ENCODE peak calls at places on chromosomes 13 and 19, in five cellular contexts. One of them, this sample, is unnamed.

GRCh38 chr19:33580645-33581037 is 41.1 kb upstream of the CHST8 start:
- DNase-seq in testis: no peak
- DNase-seq in astrocyte of the cerebellum: no peak
- DNase-seq in foreskin fibroblast: no peak
- DNase-seq in colonic mucosa: no peak
- DNase-seq in this sample: no peak

GRCh38 chr19:6455924-6456323 is 3.7 kb downstream of the SLC25A23 start:
- DNase-seq in colonic mucosa: no peak
- DNase-seq in testis: no peak
- DNase-seq in foreskin fibroblast: no peak
- DNase-seq in astrocyte of the cerebellum: no peak
- DNase-seq in this sample: no peak

GRCh38 chr13:104691765-104692164 is 1625.5 kb upstream of the SLC10A2 start:
- DNase-seq in testis: no peak
- DNase-seq in colonic mucosa: no peak
- DNase-seq in astrocyte of the cerebellum: no peak
- DNase-seq in foreskin fibroblast: no peak
- DNase-seq in this sample: no peak

GRCh38 chr13:23433171-23434153 is at the start of gene SACS:
- DNase-seq in testis: peak
- DNase-seq in colonic mucosa: no peak
- DNase-seq in foreskin fibroblast: peak
- DNase-seq in astrocyte of the cerebellum: peak
- DNase-seq in this sample: peak

GRCh38 chr13:80477641-80478443 is 136.9 kb upstream of the SPRY2 start:
- DNase-seq in foreskin fibroblast: no peak
- DNase-seq in testis: no peak
- DNase-seq in colonic mucosa: no peak
- DNase-seq in astrocyte of the cerebellum: no peak
- DNase-seq in this sample: no peak

GRCh38 chr13:83992566-83993358 is 110.5 kb upstream of the SLITRK1 start:
- DNase-seq in colonic mucosa: no peak
- DNase-seq in testis: no peak
- DNase-seq in foreskin fibroblast: no peak
- DNase-seq in astrocyte of the cerebellum: no peak
- DNase-seq in this sample: no peak

GRCh38 chr13:112773601-112774447 is 84.0 kb downstream of the ATP11A start:
- DNase-seq in foreskin fibroblast: no peak
- DNase-seq in testis: no peak
- DNase-seq in colonic mucosa: no peak
- DNase-seq in astrocyte of the cerebellum: no peak
- DNase-seq in this sample: no peak

GRCh38 chr13:75617230-75617629 is 18.9 kb upstream of the LMO7 start:
- DNase-seq in astrocyte of the cerebellum: no peak
- DNase-seq in colonic mucosa: no peak
- DNase-seq in testis: no peak
- DNase-seq in foreskin fibroblast: no peak
- DNase-seq in this sample: no peak

GRCh38 chr13:105603283-105603682 is 932.2 kb downstream of the EFNB2 start:
- DNase-seq in foreskin fibroblast: no peak
- DNase-seq in colonic mucosa: no peak
- DNase-seq in testis: no peak
- DNase-seq in astrocyte of the cerebellum: no peak
- DNase-seq in this sample: no peak

GRCh38 chr13:75129331-75129730 is 352.6 kb downstream of the TBC1D4 start:
- DNase-seq in colonic mucosa: no peak
- DNase-seq in foreskin fibroblast: peak
- DNase-seq in astrocyte of the cerebellum: no peak
- DNase-seq in testis: no peak
- DNase-seq in this sample: no peak

GRCh38 chr13:30750036-30750435 is 14.7 kb downstream of the ALOX5AP start:
- DNase-seq in astrocyte of the cerebellum: no peak
- DNase-seq in testis: no peak
- DNase-seq in foreskin fibroblast: no peak
- DNase-seq in colonic mucosa: no peak
- DNase-seq in this sample: no peak

GRCh38 chr13:106497079-106497478 is 38.4 kb downstream of the EFNB2 start:
- DNase-seq in foreskin fibroblast: no peak
- DNase-seq in testis: no peak
- DNase-seq in colonic mucosa: no peak
- DNase-seq in astrocyte of the cerebellum: no peak
- DNase-seq in this sample: no peak

GRCh38 chr19:43639507-43640423 is at the start of gene CADM4:
- DNase-seq in astrocyte of the cerebellum: no peak
- DNase-seq in colonic mucosa: peak
- DNase-seq in foreskin fibroblast: no peak
- DNase-seq in testis: no peak
- DNase-seq in this sample: no peak

GRCh38 chr19:14650161-14650560 is 24.5 kb downstream of the ADGRE3 start:
- DNase-seq in colonic mucosa: no peak
- DNase-seq in astrocyte of the cerebellum: no peak
- DNase-seq in testis: no peak
- DNase-seq in foreskin fibroblast: no peak
- DNase-seq in this sample: no peak

GRCh38 chr19:16519230-16519687 is 23.0 kb downstream of the CHERP start:
- DNase-seq in testis: no peak
- DNase-seq in foreskin fibroblast: no peak
- DNase-seq in astrocyte of the cerebellum: no peak
- DNase-seq in colonic mucosa: no peak
- DNase-seq in this sample: no peak

GRCh38 chr13:45297456-45298205 is 43.4 kb downstream of the TPT1 start:
- DNase-seq in testis: no peak
- DNase-seq in astrocyte of the cerebellum: no peak
- DNase-seq in foreskin fibroblast: no peak
- DNase-seq in colonic mucosa: no peak
- DNase-seq in this sample: peak

GRCh38 chr13:42422681-42423080 is 150.7 kb downstream of the AKAP11 start:
- DNase-seq in testis: no peak
- DNase-seq in astrocyte of the cerebellum: no peak
- DNase-seq in foreskin fibroblast: no peak
- DNase-seq in colonic mucosa: no peak
- DNase-seq in this sample: no peak

GRCh38 chr19:53553865-53554791 is 16.2 kb downstream of the ZNF331 start:
- DNase-seq in testis: peak
- DNase-seq in colonic mucosa: peak
- DNase-seq in astrocyte of the cerebellum: peak
- DNase-seq in foreskin fibroblast: peak
- DNase-seq in this sample: peak

GRCh38 chr19:46350758-46351159 is 3.9 kb downstream of the PPP5C start:
- DNase-seq in foreskin fibroblast: no peak
- DNase-seq in astrocyte of the cerebellum: no peak
- DNase-seq in colonic mucosa: no peak
- DNase-seq in testis: no peak
- DNase-seq in this sample: no peak
- H3K4me3 ChIP-seq in foreskin fibroblast: no peak
- H3K4me3 ChIP-seq in astrocyte of the cerebellum: no peak
- H3K4me3 ChIP-seq in colonic mucosa: no peak
- H3K4me3 ChIP-seq in testis: no peak
- H3K4me3 ChIP-seq in this sample: no peak

GRCh38 chr13:25401958-25402357 is 30.2 kb downstream of the ATP8A2 start:
- DNase-seq in colonic mucosa: no peak
- DNase-seq in astrocyte of the cerebellum: no peak
- DNase-seq in foreskin fibroblast: no peak
- DNase-seq in testis: no peak
- DNase-seq in this sample: no peak

GRCh38 chr13:25409938-25410337 is 38.2 kb downstream of the ATP8A2 start:
- DNase-seq in astrocyte of the cerebellum: no peak
- DNase-seq in foreskin fibroblast: no peak
- DNase-seq in testis: no peak
- DNase-seq in colonic mucosa: no peak
- DNase-seq in this sample: no peak

GRCh38 chr13:25406377-25406776 is 34.6 kb downstream of the ATP8A2 start:
- DNase-seq in foreskin fibroblast: no peak
- DNase-seq in colonic mucosa: no peak
- DNase-seq in astrocyte of the cerebellum: no peak
- DNase-seq in testis: no peak
- DNase-seq in this sample: peak
- TF ChIP-seq CTCF in foreskin fibroblast: no peak
- TF ChIP-seq CTCF in colonic mucosa: no peak
- TF ChIP-seq CTCF in astrocyte of the cerebellum: no peak
- TF ChIP-seq CTCF in testis: no peak
- TF ChIP-seq CTCF in this sample: peak

GRCh38 chr19:48740705-48741030 is 258 bp upstream of the RASIP1 start:
- DNase-seq in astrocyte of the cerebellum: no peak
- DNase-seq in testis: no peak
- DNase-seq in foreskin fibroblast: no peak
- DNase-seq in colonic mucosa: no peak
- DNase-seq in this sample: no peak
- H3K4me3 ChIP-seq in astrocyte of the cerebellum: no peak
- H3K4me3 ChIP-seq in testis: no peak
- H3K4me3 ChIP-seq in foreskin fibroblast: no peak
- H3K4me3 ChIP-seq in colonic mucosa: no peak
- H3K4me3 ChIP-seq in this sample: no peak

GRCh38 chr13:109741966-109742365 is 44.4 kb downstream of the IRS2 start:
- DNase-seq in testis: no peak
- DNase-seq in foreskin fibroblast: no peak
- DNase-seq in colonic mucosa: no peak
- DNase-seq in astrocyte of the cerebellum: no peak
- DNase-seq in this sample: no peak

GRCh38 chr13:109744512-109745051 is 41.8 kb downstream of the IRS2 start:
- DNase-seq in foreskin fibroblast: peak
- DNase-seq in astrocyte of the cerebellum: no peak
- DNase-seq in testis: peak
- DNase-seq in colonic mucosa: peak
- DNase-seq in this sample: peak

GRCh38 chr13:109745702-109746101 is 40.7 kb downstream of the IRS2 start:
- DNase-seq in testis: no peak
- DNase-seq in colonic mucosa: no peak
- DNase-seq in astrocyte of the cerebellum: no peak
- DNase-seq in foreskin fibroblast: no peak
- DNase-seq in this sample: no peak

GRCh38 chr13:109745060-109745459 is 41.3 kb downstream of the IRS2 start:
- DNase-seq in astrocyte of the cerebellum: no peak
- DNase-seq in colonic mucosa: no peak
- DNase-seq in foreskin fibroblast: no peak
- DNase-seq in testis: no peak
- DNase-seq in this sample: no peak

DNA sequence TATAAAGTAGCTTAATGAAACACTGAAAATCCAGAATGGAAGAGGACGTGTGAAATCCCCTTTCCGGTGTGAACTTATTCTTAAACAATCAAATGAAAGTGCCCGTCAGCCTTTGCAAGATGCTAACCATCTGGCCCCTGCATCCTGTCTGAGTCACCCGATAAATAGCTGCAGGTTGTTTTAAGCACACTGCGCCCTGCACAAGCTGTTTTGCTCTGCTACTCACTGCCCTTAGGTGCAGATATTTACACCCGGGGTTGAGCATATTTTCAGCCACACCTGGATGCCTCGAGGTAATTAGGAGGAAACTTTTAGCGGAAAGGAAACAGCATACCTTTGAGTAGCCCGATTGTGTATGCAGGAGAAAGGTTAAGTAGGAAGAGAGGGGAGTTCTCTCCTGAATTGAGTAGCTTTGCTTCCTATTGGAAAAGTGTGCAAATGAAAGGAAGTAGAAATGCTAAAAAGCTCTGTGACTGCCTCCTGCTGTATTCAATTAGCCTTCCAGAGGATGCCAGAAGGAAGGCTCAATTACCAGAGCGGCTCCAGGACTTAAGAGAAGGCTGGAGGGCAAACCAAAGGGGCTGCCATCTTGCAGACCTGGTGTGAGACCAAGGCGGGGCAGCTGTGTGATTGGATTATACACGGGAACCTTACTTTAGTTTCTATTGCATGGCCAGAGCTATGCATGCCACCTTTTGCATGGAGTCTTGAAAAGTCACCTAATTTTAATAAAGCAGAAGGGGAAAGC is 42.5 kb downstream of the IRS2 start:
- DNase-seq in foreskin fibroblast: peak
- DNase-seq in testis: no peak
- DNase-seq in astrocyte of the cerebellum: no peak
- DNase-seq in colonic mucosa: peak
- DNase-seq in this sample: peak
- TF ChIP-seq CTCF in foreskin fibroblast: no peak
- TF ChIP-seq CTCF in testis: no peak
- TF ChIP-seq CTCF in astrocyte of the cerebellum: no peak
- TF ChIP-seq CTCF in colonic mucosa: no peak
- TF ChIP-seq CTCF in this sample: peak